ENCODE peak calls at places on chromosomes 4 and X, in four cellular contexts. S is K562, T is SK-N-SH, W is HepG2. C is an unnamed sample.

GRCh38 chr4:99382745-99383360 is 30.3 kb upstream of the ADH1C start:
- DNase-seq in T (no peak), S (no peak), W (no peak), C (no peak)

GRCh38 chr4:126230244-126230643 is 915.5 kb downstream of the FAT4 start:
- DNase-seq in W (no peak), S (no peak), T (no peak), C (no peak)

GRCh38 chrX:11944486-11944885 is 186.4 kb downstream of the MSL3 start:
- DNase-seq in T (peak), S (peak), W (no peak), C (no peak)

GRCh38 chr4:80781436-80781835 is 249.1 kb upstream of the BMP3 start:
- DNase-seq in S (no peak), T (no peak), W (no peak), C (no peak)

GRCh38 chr4:102308032-102308799 is 37.1 kb downstream of the SLC39A8 start:
- DNase-seq in T (no peak), S (no peak), W (no peak), C (no peak)

GRCh38 chr4:8411351-8412180 is 29.0 kb downstream of the ACOX3 start:
- DNase-seq in W (no peak), S (no peak), T (no peak), C (no peak)

GRCh38 chr4:57373971-57374370 is 263.8 kb upstream of the IGFBP7 start:
- DNase-seq in W (no peak), T (no peak), S (no peak), C (no peak)

GRCh38 chrX:119407681-119408080 is 8.5 kb downstream of the SLC25A43 start:
- DNase-seq in W (no peak), T (no peak), S (no peak), C (no peak)

GRCh38 chrX:48492293-48492910 is 16.4 kb upstream of the PORCN start:
- DNase-seq in S (peak), W (no peak), T (no peak), C (no peak)

GRCh38 chr4:89438102-89438831 is 130.7 kb upstream of the GPRIN3 start:
- DNase-seq in W (peak), S (peak), T (peak), C (peak)

GRCh38 chr4:78059938-78060337 is 2.8 kb downstream of the FRAS1 start:
- DNase-seq in T (no peak), W (no peak), S (no peak), C (no peak)

GRCh38 chr4:175071123-175071522 is 153.0 kb downstream of the ADAM29 start:
- DNase-seq in W (no peak), T (no peak), S (no peak), C (no peak)

GRCh38 chr4:175127314-175127713 is 209.2 kb downstream of the ADAM29 start:
- DNase-seq in S (no peak), T (no peak), W (no peak), C (no peak)

DNA sequence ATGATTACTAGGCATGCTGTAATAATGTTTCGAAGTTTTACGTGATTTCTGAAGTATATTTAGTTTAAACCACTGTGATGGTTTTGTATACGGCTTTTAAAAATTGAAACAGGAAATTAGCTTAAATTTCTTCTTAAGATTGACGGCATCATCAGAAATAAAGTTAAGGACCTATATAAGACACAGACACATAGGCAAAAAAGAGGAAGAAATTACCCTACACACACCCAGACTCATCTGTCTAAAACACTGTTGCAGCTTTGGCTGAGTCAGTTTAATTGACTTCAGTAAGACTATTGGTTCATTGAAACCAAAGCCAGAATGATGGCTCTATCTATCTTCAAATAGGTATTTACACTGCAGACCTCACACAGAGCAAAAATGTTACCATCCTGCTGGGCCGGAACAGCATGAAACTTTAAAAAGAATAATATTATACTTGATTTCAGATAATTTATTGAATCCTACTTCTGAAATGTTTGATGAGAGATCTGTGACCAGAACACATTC is 4.4 kb downstream of the HHIP start:
- DNase-seq in S (no peak), T (no peak), W (no peak), C (no peak)
- TF ChIP-seq NFIC in S (no peak), T (no peak), W (no peak), C (no peak)

DNA sequence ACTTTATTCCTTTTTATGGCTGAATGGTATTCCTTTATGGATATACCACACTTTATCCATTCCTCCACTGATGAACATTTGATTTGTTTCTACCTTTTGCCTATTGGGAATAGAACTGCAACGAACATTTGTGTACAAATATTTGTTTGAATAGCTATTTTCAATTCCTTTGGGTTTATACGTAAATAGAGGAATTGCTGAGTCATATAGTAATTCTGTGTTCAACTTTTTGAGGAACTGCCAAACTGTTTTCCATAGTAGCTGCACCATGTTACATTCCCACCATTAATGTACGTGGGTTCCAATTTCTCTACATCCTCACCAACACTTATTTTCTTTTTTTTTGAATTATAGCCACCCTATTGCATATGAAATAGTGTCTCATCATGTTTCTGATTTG is 156.5 kb upstream of the ATP6AP2 start:
- DNase-seq in T (no peak), W (no peak), S (no peak), C (no peak)
- TF ChIP-seq NFIC in T (no peak), W (no peak), S (no peak), C (no peak)

DNA sequence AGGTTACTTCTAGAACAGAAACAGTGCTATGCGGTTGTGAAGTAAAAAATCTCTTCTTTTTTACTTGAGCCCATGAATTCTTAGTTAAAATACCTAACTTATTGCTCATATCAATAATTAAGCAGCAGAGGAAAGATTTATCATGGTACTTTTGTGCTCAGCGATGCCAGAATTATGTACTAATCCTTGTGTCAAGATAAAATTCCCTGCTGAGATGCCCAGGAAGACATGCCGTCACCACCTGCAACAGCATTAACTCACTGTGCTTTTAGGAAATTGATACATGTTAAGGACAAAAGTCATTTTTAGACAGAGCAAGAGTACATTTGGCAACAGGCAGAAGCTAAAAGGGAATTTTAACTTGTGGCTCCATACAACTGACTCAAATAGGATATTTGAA is 138.9 kb downstream of the NPNT start:
- DNase-seq in W (no peak), S (no peak), T (no peak), C (no peak)
- TF ChIP-seq NFIC in W (no peak), S (no peak), T (no peak), C (no peak)

GRCh38 chr4:158071931-158072330 is 100.9 kb downstream of the GASK1B start:
- DNase-seq in W (no peak), T (no peak), S (no peak), C (no peak)
- TF ChIP-seq NFIC in W (no peak), T (no peak), S (no peak), C (no peak)

GRCh38 chrX:13022926-13023325 is 21.5 kb downstream of the FAM9C start:
- DNase-seq in S (no peak), T (no peak), W (no peak), C (no peak)
- TF ChIP-seq NFIC in S (no peak), T (no peak), W (no peak), C (peak)

DNA sequence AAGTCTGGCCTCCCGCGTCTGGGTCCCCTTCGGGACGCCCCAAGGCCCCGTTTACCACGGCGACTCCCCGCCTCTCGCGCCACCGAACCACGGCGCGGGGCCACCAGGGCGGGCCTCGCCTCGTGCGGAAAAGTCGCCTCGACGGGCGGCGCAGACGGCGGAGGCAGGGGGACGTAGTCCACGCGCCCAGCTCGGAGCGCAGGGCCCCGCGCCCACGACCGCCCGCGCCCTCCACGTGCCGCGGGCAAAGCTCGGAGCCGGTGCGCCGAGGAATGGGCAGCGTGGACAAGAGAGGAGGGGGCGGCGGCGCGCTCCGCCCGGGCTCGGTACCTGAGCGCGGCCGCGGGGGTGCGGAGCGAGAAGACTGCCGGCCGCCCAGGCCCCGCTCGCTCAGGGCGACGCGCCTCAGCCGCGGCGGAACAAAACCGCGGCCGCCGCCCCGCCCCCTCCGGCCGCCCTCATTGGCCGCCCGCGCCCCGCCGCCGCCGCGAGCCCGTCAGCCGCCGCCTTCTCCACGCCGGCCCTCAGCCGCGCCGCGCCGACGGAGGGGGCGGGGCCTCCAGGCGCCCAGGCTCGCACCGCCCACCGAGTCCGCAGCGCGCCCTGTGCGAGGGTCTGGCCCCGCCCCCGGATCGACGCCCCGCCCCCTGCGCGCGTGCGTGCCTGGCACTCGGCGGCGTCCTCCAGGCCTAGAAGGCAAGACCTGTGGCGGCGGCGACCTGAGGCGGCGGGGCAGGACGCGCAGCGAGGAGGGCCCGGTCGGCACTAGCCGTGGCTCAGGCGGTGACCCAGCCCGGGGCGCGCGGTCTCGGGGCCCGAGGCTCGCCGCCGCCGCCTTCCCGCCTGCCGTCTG is at the start of gene FAM53A:
- DNase-seq in T (peak), W (peak), S (peak), C (peak)
- TF ChIP-seq NFIC in T (no peak), W (no peak), S (peak), C (no peak)

GRCh38 chr4:138034871-138035270 is 207.3 kb downstream of the SLC7A11 start:
- DNase-seq in S (peak), T (no peak), W (no peak), C (no peak)
- TF ChIP-seq NFIC in S (no peak), T (no peak), W (no peak), C (no peak)

GRCh38 chr4:21768349-21769310 is 179.9 kb downstream of the KCNIP4 start:
- DNase-seq in S (peak), T (peak), W (peak), C (no peak)
- TF ChIP-seq NFIC in S (no peak), T (no peak), W (no peak), C (no peak)

GRCh38 chr4:25564836-25565235 is 90.8 kb upstream of the SLC34A2 start:
- DNase-seq in T (no peak), W (no peak), S (no peak), C (no peak)

GRCh38 chr4:25560605-25561004 is 95.0 kb upstream of the SLC34A2 start:
- DNase-seq in T (no peak), W (no peak), S (peak), C (no peak)

GRCh38 chr4:25563071-25563564 is 92.5 kb upstream of the SLC34A2 start:
- DNase-seq in W (no peak), T (no peak), S (no peak), C (no peak)

GRCh38 chr4:25559508-25559907 is 96.1 kb upstream of the SLC34A2 start:
- DNase-seq in T (no peak), S (no peak), W (peak), C (no peak)
- TF ChIP-seq NFIC in T (no peak), S (no peak), W (peak), C (no peak)

C was measured in GM12878.